ENCODE peak calls at places on chromosomes 2 and 18, in six cellular contexts. One of them, this sample, is unnamed.

GRCh38 chr2:74576830-74577229 is 22.3 kb downstream of the DOK1 start:
- DNase-seq in mammary epithelial cell: peak
- DNase-seq in astrocyte of the cerebellum: peak
- DNase-seq in K562: no peak
- DNase-seq in tibial artery: peak
- DNase-seq in IMR-90: peak
- DNase-seq in this sample: no peak

GRCh38 chr2:241445426-241445825 is 63.0 kb downstream of the STK25 start:
- DNase-seq in mammary epithelial cell: peak
- DNase-seq in astrocyte of the cerebellum: no peak
- DNase-seq in K562: no peak
- DNase-seq in tibial artery: no peak
- DNase-seq in IMR-90: no peak
- DNase-seq in this sample: no peak

GRCh38 chr2:218039171-218039570 is 29.9 kb upstream of the RUFY4 start:
- DNase-seq in mammary epithelial cell: peak
- DNase-seq in astrocyte of the cerebellum: peak
- DNase-seq in K562: no peak
- DNase-seq in tibial artery: no peak
- DNase-seq in IMR-90: peak
- DNase-seq in this sample: no peak

GRCh38 chr2:218895326-218895725 is 14.7 kb downstream of the WNT10A start:
- DNase-seq in mammary epithelial cell: peak
- DNase-seq in astrocyte of the cerebellum: no peak
- DNase-seq in K562: no peak
- DNase-seq in tibial artery: no peak
- DNase-seq in IMR-90: no peak
- DNase-seq in this sample: no peak

GRCh38 chr2:218811382-218811781 is 20.2 kb downstream of the PRKAG3 start:
- DNase-seq in mammary epithelial cell: no peak
- DNase-seq in astrocyte of the cerebellum: no peak
- DNase-seq in K562: no peak
- DNase-seq in tibial artery: no peak
- DNase-seq in IMR-90: peak
- DNase-seq in this sample: no peak

GRCh38 chr18:74268933-74269620 is 22.7 kb downstream of the CYB5A start:
- DNase-seq in mammary epithelial cell: no peak
- DNase-seq in astrocyte of the cerebellum: no peak
- DNase-seq in K562: peak
- DNase-seq in tibial artery: no peak
- DNase-seq in IMR-90: no peak
- DNase-seq in this sample: no peak

GRCh38 chr2:72778410-72778809 is 47.4 kb downstream of the EXOC6B start:
- DNase-seq in mammary epithelial cell: peak
- DNase-seq in astrocyte of the cerebellum: no peak
- DNase-seq in K562: no peak
- DNase-seq in tibial artery: no peak
- DNase-seq in IMR-90: peak
- DNase-seq in this sample: no peak

GRCh38 chr2:109663721-109664120 is 49.6 kb downstream of the SOWAHC start:
- DNase-seq in mammary epithelial cell: peak
- DNase-seq in astrocyte of the cerebellum: peak
- DNase-seq in K562: no peak
- DNase-seq in tibial artery: peak
- DNase-seq in IMR-90: peak
- DNase-seq in this sample: peak

GRCh38 chr2:105274046-105274445 is 32.5 kb downstream of the GPR45 start:
- DNase-seq in mammary epithelial cell: no peak
- DNase-seq in astrocyte of the cerebellum: no peak
- DNase-seq in K562: no peak
- DNase-seq in tibial artery: no peak
- DNase-seq in IMR-90: no peak
- DNase-seq in this sample: no peak

GRCh38 chr2:12824771-12825363 is 108.1 kb downstream of the TRIB2 start:
- DNase-seq in mammary epithelial cell: no peak
- DNase-seq in astrocyte of the cerebellum: no peak
- DNase-seq in K562: no peak
- DNase-seq in tibial artery: peak
- DNase-seq in IMR-90: no peak
- DNase-seq in this sample: no peak

GRCh38 chr18:58666176-58666575 is 5.1 kb upstream of the MALT1 start:
- DNase-seq in mammary epithelial cell: no peak
- DNase-seq in astrocyte of the cerebellum: no peak
- DNase-seq in K562: no peak
- DNase-seq in tibial artery: no peak
- DNase-seq in IMR-90: no peak
- DNase-seq in this sample: no peak

GRCh38 chr2:217909156-217909820 is 93.5 kb downstream of the TNS1 start:
- DNase-seq in mammary epithelial cell: no peak
- DNase-seq in astrocyte of the cerebellum: no peak
- DNase-seq in K562: no peak
- DNase-seq in tibial artery: peak
- DNase-seq in IMR-90: no peak
- DNase-seq in this sample: no peak

GRCh38 chr2:268323-268722 is 3.6 kb downstream of the ACP1 start:
- DNase-seq in mammary epithelial cell: no peak
- DNase-seq in astrocyte of the cerebellum: no peak
- DNase-seq in K562: no peak
- DNase-seq in tibial artery: no peak
- DNase-seq in IMR-90: no peak
- DNase-seq in this sample: no peak

GRCh38 chr2:32366595-32366994 is 9.8 kb downstream of the BIRC6 start:
- DNase-seq in mammary epithelial cell: no peak
- DNase-seq in astrocyte of the cerebellum: no peak
- DNase-seq in K562: no peak
- DNase-seq in tibial artery: no peak
- DNase-seq in IMR-90: no peak
- DNase-seq in this sample: no peak

GRCh38 chr2:219658861-219659260 is 31.4 kb downstream of the SLC4A3 start:
- DNase-seq in mammary epithelial cell: no peak
- DNase-seq in astrocyte of the cerebellum: no peak
- DNase-seq in K562: no peak
- DNase-seq in tibial artery: no peak
- DNase-seq in IMR-90: no peak
- DNase-seq in this sample: no peak

GRCh38 chr2:217510790-217511291 is 492.0 kb downstream of the TNS1 start:
- DNase-seq in mammary epithelial cell: peak
- DNase-seq in astrocyte of the cerebellum: peak
- DNase-seq in K562: peak
- DNase-seq in tibial artery: peak
- DNase-seq in IMR-90: peak
- DNase-seq in this sample: peak

GRCh38 chr2:152814475-152815030 is 96.1 kb downstream of the ARL6IP6 start:
- DNase-seq in mammary epithelial cell: peak
- DNase-seq in astrocyte of the cerebellum: no peak
- DNase-seq in K562: no peak
- DNase-seq in tibial artery: no peak
- DNase-seq in IMR-90: no peak
- DNase-seq in this sample: no peak

GRCh38 chr2:38070438-38070837 is 5.5 kb downstream of the CYP1B1 start:
- DNase-seq in mammary epithelial cell: no peak
- DNase-seq in astrocyte of the cerebellum: no peak
- DNase-seq in K562: no peak
- DNase-seq in tibial artery: no peak
- DNase-seq in IMR-90: no peak
- DNase-seq in this sample: no peak

GRCh38 chr2:235591921-235592320 is 98.1 kb downstream of the AGAP1 start:
- DNase-seq in mammary epithelial cell: peak
- DNase-seq in astrocyte of the cerebellum: no peak
- DNase-seq in K562: no peak
- DNase-seq in tibial artery: no peak
- DNase-seq in IMR-90: peak
- DNase-seq in this sample: no peak

GRCh38 chr18:49018553-49018943 is 67.8 kb upstream of the SMAD7 start:
- DNase-seq in mammary epithelial cell: no peak
- DNase-seq in astrocyte of the cerebellum: no peak
- DNase-seq in K562: no peak
- DNase-seq in tibial artery: no peak
- DNase-seq in IMR-90: no peak
- DNase-seq in this sample: no peak

GRCh38 chr2:66686768-66687167 is 251.8 kb downstream of the MEIS1 start:
- DNase-seq in mammary epithelial cell: peak
- DNase-seq in astrocyte of the cerebellum: no peak
- DNase-seq in K562: no peak
- DNase-seq in tibial artery: no peak
- DNase-seq in IMR-90: peak
- DNase-seq in this sample: no peak

GRCh38 chr2:28175028-28175427 is 217.6 kb upstream of the FOSL2 start:
- DNase-seq in mammary epithelial cell: no peak
- DNase-seq in astrocyte of the cerebellum: no peak
- DNase-seq in K562: no peak
- DNase-seq in tibial artery: no peak
- DNase-seq in IMR-90: no peak
- DNase-seq in this sample: no peak

GRCh38 chr18:36299010-36299409 is 1.5 kb downstream of the FHOD3 start:
- DNase-seq in mammary epithelial cell: no peak
- DNase-seq in astrocyte of the cerebellum: no peak
- DNase-seq in K562: no peak
- DNase-seq in tibial artery: no peak
- DNase-seq in IMR-90: no peak
- DNase-seq in this sample: no peak

GRCh38 chr2:136534817-136535216 is 230.5 kb upstream of the THSD7B start:
- DNase-seq in mammary epithelial cell: no peak
- DNase-seq in astrocyte of the cerebellum: no peak
- DNase-seq in K562: no peak
- DNase-seq in tibial artery: no peak
- DNase-seq in IMR-90: no peak
- DNase-seq in this sample: no peak

GRCh38 chr2:136538489-136538888 is 226.9 kb upstream of the THSD7B start:
- DNase-seq in mammary epithelial cell: no peak
- DNase-seq in astrocyte of the cerebellum: no peak
- DNase-seq in K562: no peak
- DNase-seq in tibial artery: no peak
- DNase-seq in IMR-90: no peak
- DNase-seq in this sample: no peak

GRCh38 chr2:136539355-136539754 is 226.0 kb upstream of the THSD7B start:
- DNase-seq in mammary epithelial cell: no peak
- DNase-seq in astrocyte of the cerebellum: no peak
- DNase-seq in K562: no peak
- DNase-seq in tibial artery: no peak
- DNase-seq in IMR-90: no peak
- DNase-seq in this sample: no peak
- H3K4me3 ChIP-seq in mammary epithelial cell: no peak
- H3K4me3 ChIP-seq in astrocyte of the cerebellum: no peak
- H3K4me3 ChIP-seq in K562: no peak
- H3K4me3 ChIP-seq in tibial artery: no peak
- H3K4me3 ChIP-seq in IMR-90: no peak
- H3K4me3 ChIP-seq in this sample: no peak

DNA sequence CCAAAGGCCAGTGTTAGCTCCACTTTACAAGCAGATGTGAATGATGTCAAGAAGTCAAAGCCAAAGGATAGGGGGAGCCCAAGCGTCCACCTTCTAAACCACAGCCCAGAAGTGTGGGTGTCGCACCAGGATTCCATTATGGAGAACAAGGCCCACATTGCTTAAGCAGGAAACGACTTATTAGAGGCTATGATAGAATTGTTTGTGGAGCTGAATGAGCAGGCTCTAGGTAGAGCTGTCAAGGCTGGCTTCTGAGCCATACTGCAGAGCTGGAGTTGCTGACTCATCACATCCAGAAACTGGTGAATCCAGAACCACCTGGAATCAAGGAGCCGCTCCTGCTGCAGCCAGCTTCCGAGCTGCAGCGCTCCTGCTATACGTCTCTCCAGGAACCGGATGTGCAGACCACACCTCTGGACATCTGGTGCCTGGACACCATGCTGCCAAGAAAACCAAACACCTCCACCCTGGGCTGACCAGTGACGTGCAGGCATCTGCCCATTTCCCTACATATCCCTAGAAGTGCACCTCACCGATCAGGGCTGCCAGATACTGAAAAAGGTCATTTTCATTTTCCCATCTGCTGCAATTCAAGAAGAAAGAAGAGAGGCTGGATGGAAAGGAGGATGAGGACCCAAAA is 6.2 kb upstream of the TWIST2 start:
- DNase-seq in mammary epithelial cell: peak
- DNase-seq in astrocyte of the cerebellum: no peak
- DNase-seq in K562: no peak
- DNase-seq in tibial artery: no peak
- DNase-seq in IMR-90: no peak
- DNase-seq in this sample: no peak
- TF ChIP-seq CTCF in mammary epithelial cell: no peak
- TF ChIP-seq CTCF in astrocyte of the cerebellum: no peak
- TF ChIP-seq CTCF in K562: no peak
- TF ChIP-seq CTCF in tibial artery: no peak
- TF ChIP-seq CTCF in IMR-90: no peak
- TF ChIP-seq CTCF in this sample: no peak

GRCh38 chr2:39922679-39923416 is 143.8 kb upstream of the THUMPD2 start:
- DNase-seq in mammary epithelial cell: no peak
- DNase-seq in astrocyte of the cerebellum: no peak
- DNase-seq in K562: no peak
- DNase-seq in tibial artery: no peak
- DNase-seq in IMR-90: peak
- DNase-seq in this sample: no peak

GRCh38 chr2:39920318-39920775 is 141.3 kb upstream of the THUMPD2 start:
- DNase-seq in mammary epithelial cell: no peak
- DNase-seq in astrocyte of the cerebellum: no peak
- DNase-seq in K562: no peak
- DNase-seq in tibial artery: no peak
- DNase-seq in IMR-90: no peak
- DNase-seq in this sample: no peak

GRCh38 chr2:39918886-39919285 is 139.8 kb upstream of the THUMPD2 start:
- DNase-seq in mammary epithelial cell: no peak
- DNase-seq in astrocyte of the cerebellum: no peak
- DNase-seq in K562: no peak
- DNase-seq in tibial artery: no peak
- DNase-seq in IMR-90: no peak
- DNase-seq in this sample: no peak

GRCh38 chr2:39914949-39915348 is 135.9 kb upstream of the THUMPD2 start:
- DNase-seq in mammary epithelial cell: no peak
- DNase-seq in astrocyte of the cerebellum: no peak
- DNase-seq in K562: no peak
- DNase-seq in tibial artery: no peak
- DNase-seq in IMR-90: no peak
- DNase-seq in this sample: no peak

GRCh38 chr2:39919511-39920317 is 140.7 kb upstream of the THUMPD2 start:
- DNase-seq in mammary epithelial cell: no peak
- DNase-seq in astrocyte of the cerebellum: no peak
- DNase-seq in K562: no peak
- DNase-seq in tibial artery: no peak
- DNase-seq in IMR-90: no peak
- DNase-seq in this sample: no peak
- H3K4me3 ChIP-seq in mammary epithelial cell: no peak
- H3K4me3 ChIP-seq in astrocyte of the cerebellum: no peak
- H3K4me3 ChIP-seq in K562: no peak
- H3K4me3 ChIP-seq in tibial artery: no peak
- H3K4me3 ChIP-seq in IMR-90: no peak
- H3K4me3 ChIP-seq in this sample: no peak

DNA sequence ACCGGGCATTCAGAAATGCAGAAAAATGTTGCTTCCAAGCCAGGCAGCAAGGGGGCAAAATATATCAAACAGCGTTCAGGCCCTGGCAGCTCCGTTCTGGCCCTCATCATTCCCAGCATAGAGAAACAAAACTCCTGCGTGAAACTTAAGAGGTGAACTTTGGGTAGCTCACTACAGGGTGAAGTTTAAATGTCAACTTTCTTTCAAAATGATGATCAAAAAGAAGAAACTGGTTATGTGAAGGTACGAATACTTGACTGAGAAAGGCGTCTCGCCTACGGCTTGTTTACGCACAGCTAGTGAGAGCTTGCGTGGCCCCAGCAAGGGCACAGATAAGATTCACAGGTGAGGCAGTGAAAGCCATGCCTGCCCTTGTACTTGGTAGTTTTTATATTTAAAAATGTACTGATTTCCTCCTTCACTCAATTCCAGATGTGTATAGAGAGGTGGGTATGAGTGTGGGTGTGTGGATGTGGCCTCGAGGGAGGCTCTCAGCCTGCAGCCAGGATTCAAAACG is 127.5 kb downstream of the NFATC1 start:
- DNase-seq in mammary epithelial cell: no peak
- DNase-seq in astrocyte of the cerebellum: no peak
- DNase-seq in K562: no peak
- DNase-seq in tibial artery: peak
- DNase-seq in IMR-90: no peak
- DNase-seq in this sample: no peak
- TF ChIP-seq CTCF in mammary epithelial cell: no peak
- TF ChIP-seq CTCF in astrocyte of the cerebellum: no peak
- TF ChIP-seq CTCF in K562: no peak
- TF ChIP-seq CTCF in tibial artery: no peak
- TF ChIP-seq CTCF in IMR-90: no peak
- TF ChIP-seq CTCF in this sample: peak

This sample was measured in retinal pigment epithelial cell.